ENCODE peak calls at places on chromosomes 4 and X, in six cellular contexts. One of them, this sample, is unnamed.
A peak's percentile ranks its signal among the peaks of the same experiment; 100 is the strongest.

GRCh38 chr4:10733016-10733415 is 48.4 kb upstream of the CLNK start:
- DNase-seq in GM23248: no peak
- DNase-seq in NCI-H460: no peak
- DNase-seq in mucosa of gallbladder: no peak
- DNase-seq in osteocyte: no peak
- DNase-seq in CMK: no peak
- DNase-seq in this sample: no peak

GRCh38 chr4:6753891-6754290 is 28.6 kb upstream of the KIAA0232 start:
- DNase-seq in GM23248: no peak
- DNase-seq in NCI-H460: no peak
- DNase-seq in mucosa of gallbladder: no peak
- DNase-seq in osteocyte: no peak
- DNase-seq in CMK: no peak
- DNase-seq in this sample: no peak

GRCh38 chrX:107742754-107743191 is 32.8 kb downstream of the TSC22D3 start:
- DNase-seq in GM23248: no peak
- DNase-seq in NCI-H460: no peak
- DNase-seq in mucosa of gallbladder: no peak
- DNase-seq in osteocyte: no peak
- DNase-seq in CMK: no peak
- DNase-seq in this sample: no peak

GRCh38 chrX:133563705-133564104 is 148.4 kb upstream of the GPC4 start:
- DNase-seq in GM23248: no peak
- DNase-seq in NCI-H460: no peak
- DNase-seq in mucosa of gallbladder: no peak
- DNase-seq in osteocyte: no peak
- DNase-seq in CMK: no peak
- DNase-seq in this sample: no peak

GRCh38 chr4:67122029-67122428 is 423.3 kb downstream of the CENPC start:
- DNase-seq in GM23248: no peak
- DNase-seq in NCI-H460: no peak
- DNase-seq in mucosa of gallbladder: no peak
- DNase-seq in osteocyte: no peak
- DNase-seq in CMK: no peak
- DNase-seq in this sample: peak; percentile 3

GRCh38 chrX:2226906-2227656 is 273.7 kb downstream of the DHRSX start:
- DNase-seq in GM23248: no peak
- DNase-seq in NCI-H460: no peak
- DNase-seq in mucosa of gallbladder: no peak
- DNase-seq in osteocyte: no peak
- DNase-seq in CMK: no peak
- DNase-seq in this sample: no peak

GRCh38 chrX:21373637-21374162 is 518 bp upstream of the CNKSR2 start:
- DNase-seq in GM23248: peak; percentile 22
- DNase-seq in NCI-H460: no peak
- DNase-seq in mucosa of gallbladder: no peak
- DNase-seq in osteocyte: peak; percentile 88
- DNase-seq in CMK: no peak
- DNase-seq in this sample: no peak

GRCh38 chrX:153966841-153967535 is 4.6 kb downstream of the HCFC1 start:
- DNase-seq in GM23248: peak; percentile 60
- DNase-seq in NCI-H460: no peak
- DNase-seq in mucosa of gallbladder: no peak
- DNase-seq in osteocyte: no peak
- DNase-seq in CMK: no peak
- DNase-seq in this sample: no peak

GRCh38 chr4:46388860-46389259 is 1.1 kb downstream of the GABRA2 start:
- DNase-seq in GM23248: no peak
- DNase-seq in NCI-H460: no peak
- DNase-seq in mucosa of gallbladder: no peak
- DNase-seq in osteocyte: no peak
- DNase-seq in CMK: no peak
- DNase-seq in this sample: no peak

GRCh38 chrX:77693594-77693993 is 92.4 kb downstream of the ATRX start:
- DNase-seq in GM23248: no peak
- DNase-seq in NCI-H460: no peak
- DNase-seq in mucosa of gallbladder: no peak
- DNase-seq in osteocyte: no peak
- DNase-seq in CMK: no peak
- DNase-seq in this sample: no peak

This sample was measured in renal cortical epithelial cell.